ENCODE peak calls at places on chromosomes 6 and 20, in ten cellular contexts. One of them, this sample, is unnamed.

GRCh38 chr6:107870379-107870778 is 46.3 kb upstream of the SCML4 start:
- DNase-seq in K562: no peak
- DNase-seq in GM23338: no peak
- DNase-seq in stomach: no peak
- DNase-seq in SK-N-SH: no peak
- DNase-seq in Panc1: no peak
- DNase-seq in HCT116: no peak
- DNase-seq in endothelial cell of umbilical vein: no peak
- DNase-seq in transverse colon: no peak
- DNase-seq in sigmoid colon: no peak
- DNase-seq in this sample: no peak

GRCh38 chr6:33425668-33426577 is 6.1 kb downstream of the SYNGAP1 start:
- DNase-seq in K562: peak; percentile 94
- DNase-seq in GM23338: peak; percentile 91
- DNase-seq in stomach: peak; percentile 81
- DNase-seq in SK-N-SH: peak; percentile 94
- DNase-seq in Panc1: no peak
- DNase-seq in HCT116: peak; percentile 63
- DNase-seq in endothelial cell of umbilical vein: peak; percentile 85
- DNase-seq in transverse colon: peak; percentile 91
- DNase-seq in sigmoid colon: peak; percentile 95
- DNase-seq in this sample: peak; percentile 95

GRCh38 chr6:144185133-144185836 is 35.0 kb downstream of the STX11 start:
- DNase-seq in K562: no peak
- DNase-seq in GM23338: no peak
- DNase-seq in stomach: no peak
- DNase-seq in SK-N-SH: no peak
- DNase-seq in Panc1: no peak
- DNase-seq in HCT116: no peak
- DNase-seq in endothelial cell of umbilical vein: no peak
- DNase-seq in transverse colon: no peak
- DNase-seq in sigmoid colon: no peak
- DNase-seq in this sample: no peak

GRCh38 chr6:866316-866715 is 173.4 kb upstream of the EXOC2 start:
- DNase-seq in K562: no peak
- DNase-seq in GM23338: no peak
- DNase-seq in stomach: no peak
- DNase-seq in SK-N-SH: no peak
- DNase-seq in Panc1: no peak
- DNase-seq in HCT116: no peak
- DNase-seq in endothelial cell of umbilical vein: no peak
- DNase-seq in transverse colon: no peak
- DNase-seq in sigmoid colon: no peak
- DNase-seq in this sample: no peak

GRCh38 chr6:133542056-133542821 is 301.1 kb downstream of the EYA4 start:
- DNase-seq in K562: no peak
- DNase-seq in GM23338: no peak
- DNase-seq in stomach: no peak
- DNase-seq in SK-N-SH: no peak
- DNase-seq in Panc1: no peak
- DNase-seq in HCT116: no peak
- DNase-seq in endothelial cell of umbilical vein: peak; percentile 50
- DNase-seq in transverse colon: no peak
- DNase-seq in sigmoid colon: no peak
- DNase-seq in this sample: no peak

GRCh38 chr6:74604279-74604678 is 601.6 kb downstream of the COL12A1 start:
- DNase-seq in K562: no peak
- DNase-seq in GM23338: no peak
- DNase-seq in stomach: no peak
- DNase-seq in SK-N-SH: no peak
- DNase-seq in Panc1: no peak
- DNase-seq in HCT116: no peak
- DNase-seq in endothelial cell of umbilical vein: no peak
- DNase-seq in transverse colon: no peak
- DNase-seq in sigmoid colon: no peak
- DNase-seq in this sample: no peak

GRCh38 chr6:54130179-54130578 is 18.9 kb downstream of the MLIP start:
- DNase-seq in K562: no peak
- DNase-seq in GM23338: no peak
- DNase-seq in stomach: no peak
- DNase-seq in SK-N-SH: no peak
- DNase-seq in Panc1: no peak
- DNase-seq in HCT116: no peak
- DNase-seq in endothelial cell of umbilical vein: no peak
- DNase-seq in transverse colon: no peak
- DNase-seq in sigmoid colon: no peak
- DNase-seq in this sample: no peak

GRCh38 chr20:8578191-8578690 is 446.2 kb downstream of the PLCB1 start:
- DNase-seq in K562: no peak
- DNase-seq in GM23338: no peak
- DNase-seq in stomach: no peak
- DNase-seq in SK-N-SH: no peak
- DNase-seq in Panc1: no peak
- DNase-seq in HCT116: no peak
- DNase-seq in endothelial cell of umbilical vein: no peak
- DNase-seq in transverse colon: no peak
- DNase-seq in sigmoid colon: no peak
- DNase-seq in this sample: no peak

GRCh38 chr6:13026557-13026956 is 301.8 kb downstream of the TBC1D7 start:
- DNase-seq in K562: no peak
- DNase-seq in GM23338: peak; percentile 37
- DNase-seq in stomach: no peak
- DNase-seq in SK-N-SH: peak; percentile 44
- DNase-seq in Panc1: no peak
- DNase-seq in HCT116: no peak
- DNase-seq in endothelial cell of umbilical vein: no peak
- DNase-seq in transverse colon: no peak
- DNase-seq in sigmoid colon: no peak
- DNase-seq in this sample: no peak

GRCh38 chr20:45067558-45067957 is 33.4 kb downstream of the KCNS1 start:
- DNase-seq in K562: no peak
- DNase-seq in GM23338: no peak
- DNase-seq in stomach: no peak
- DNase-seq in SK-N-SH: no peak
- DNase-seq in Panc1: no peak
- DNase-seq in HCT116: no peak
- DNase-seq in endothelial cell of umbilical vein: no peak
- DNase-seq in transverse colon: no peak
- DNase-seq in sigmoid colon: no peak
- DNase-seq in this sample: no peak

GRCh38 chr6:159961523-159961922 is 7.4 kb upstream of the IGF2R start:
- DNase-seq in K562: no peak
- DNase-seq in GM23338: no peak
- DNase-seq in stomach: no peak
- DNase-seq in SK-N-SH: no peak
- DNase-seq in Panc1: no peak
- DNase-seq in HCT116: peak; percentile 4
- DNase-seq in endothelial cell of umbilical vein: no peak
- DNase-seq in transverse colon: no peak
- DNase-seq in sigmoid colon: no peak
- DNase-seq in this sample: no peak
- H3K27me3 ChIP-seq in K562: no peaks in the 10 kb centered on the region
- H3K27me3 ChIP-seq in GM23338: peaks cover 20% of the 10 kb centered on the region
- H3K27me3 ChIP-seq in stomach: no peaks in the 10 kb centered on the region
- H3K27me3 ChIP-seq in SK-N-SH: no peaks in the 10 kb centered on the region
- H3K27me3 ChIP-seq in Panc1: peaks cover 4% of the 10 kb centered on the region
- H3K27me3 ChIP-seq in HCT116: peaks cover 12% of the 10 kb centered on the region
- H3K27me3 ChIP-seq in endothelial cell of umbilical vein: peaks cover 10% of the 10 kb centered on the region
- H3K27me3 ChIP-seq in transverse colon: no peaks in the 10 kb centered on the region
- H3K27me3 ChIP-seq in sigmoid colon: no peaks in the 10 kb centered on the region
- H3K27me3 ChIP-seq in this sample: no peaks in the 10 kb centered on the region

DNA sequence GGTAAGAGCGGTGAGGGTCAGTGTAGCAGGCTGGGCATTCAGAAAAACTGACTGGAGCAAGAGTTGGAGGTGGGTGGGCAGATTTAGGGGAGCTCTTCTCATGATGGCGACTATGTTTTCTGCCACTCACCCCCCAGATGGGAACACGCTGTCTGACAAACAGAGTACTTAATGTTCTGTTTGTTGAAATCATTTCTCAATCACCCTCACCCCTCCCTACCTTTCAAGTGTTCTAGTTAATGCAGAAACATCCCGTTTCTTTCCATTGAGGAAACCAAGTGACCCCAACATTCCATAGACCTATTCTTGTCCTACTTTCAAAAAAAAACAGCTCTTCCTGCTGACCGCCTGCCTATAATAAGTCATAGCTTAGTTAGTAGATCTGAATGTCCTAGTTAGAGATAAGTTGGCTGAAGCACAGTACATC is 132.5 kb upstream of the NEDD9 start:
- DNase-seq in K562: no peak
- DNase-seq in GM23338: no peak
- DNase-seq in stomach: no peak
- DNase-seq in SK-N-SH: no peak
- DNase-seq in Panc1: no peak
- DNase-seq in HCT116: no peak
- DNase-seq in endothelial cell of umbilical vein: peak; percentile 90
- DNase-seq in transverse colon: no peak
- DNase-seq in sigmoid colon: no peak
- DNase-seq in this sample: no peak
- TF ChIP-seq POLR2AphosphoS5 in K562: no peak
- TF ChIP-seq POLR2AphosphoS5 in GM23338: no peak
- TF ChIP-seq POLR2AphosphoS5 in stomach: peak; percentile 31
- TF ChIP-seq POLR2AphosphoS5 in SK-N-SH: no peak
- TF ChIP-seq POLR2AphosphoS5 in Panc1: no peak
- TF ChIP-seq POLR2AphosphoS5 in HCT116: no peak
- TF ChIP-seq POLR2AphosphoS5 in endothelial cell of umbilical vein: no peak
- TF ChIP-seq POLR2AphosphoS5 in transverse colon: peak; percentile 37
- TF ChIP-seq POLR2AphosphoS5 in sigmoid colon: peak; percentile 49
- TF ChIP-seq POLR2AphosphoS5 in this sample: no peak

GRCh38 chr6:17278289-17279061 is 2.7 kb upstream of the RBM24 start:
- DNase-seq in K562: no peak
- DNase-seq in GM23338: no peak
- DNase-seq in stomach: no peak
- DNase-seq in SK-N-SH: no peak
- DNase-seq in Panc1: peak; percentile 74
- DNase-seq in HCT116: no peak
- DNase-seq in endothelial cell of umbilical vein: peak; percentile 12
- DNase-seq in transverse colon: no peak
- DNase-seq in sigmoid colon: no peak
- DNase-seq in this sample: no peak

GRCh38 chr6:17280552-17281090 is 540 bp upstream of the RBM24 start:
- DNase-seq in K562: no peak
- DNase-seq in GM23338: peak; percentile 74
- DNase-seq in stomach: peak; percentile 30
- DNase-seq in SK-N-SH: peak; percentile 66
- DNase-seq in Panc1: no peak
- DNase-seq in HCT116: no peak
- DNase-seq in endothelial cell of umbilical vein: no peak
- DNase-seq in transverse colon: peak; percentile 38
- DNase-seq in sigmoid colon: peak; percentile 77
- DNase-seq in this sample: peak; percentile 74

GRCh38 chr6:17281100-17281496 is at the start of gene RBM24:
- DNase-seq in K562: no peak
- DNase-seq in GM23338: peak; percentile 80
- DNase-seq in stomach: peak; percentile 61
- DNase-seq in SK-N-SH: peak; percentile 78
- DNase-seq in Panc1: no peak
- DNase-seq in HCT116: peak; percentile 51
- DNase-seq in endothelial cell of umbilical vein: peak; percentile 57
- DNase-seq in transverse colon: peak; percentile 82
- DNase-seq in sigmoid colon: peak; percentile 88
- DNase-seq in this sample: no peak

GRCh38 chr6:17281497-17282481 is 628 bp downstream of the RBM24 start:
- DNase-seq in K562: no peak
- DNase-seq in GM23338: peak; percentile 66
- DNase-seq in stomach: no peak
- DNase-seq in SK-N-SH: peak; percentile 53
- DNase-seq in Panc1: no peak
- DNase-seq in HCT116: no peak
- DNase-seq in endothelial cell of umbilical vein: peak; percentile 44
- DNase-seq in transverse colon: peak; percentile 14
- DNase-seq in sigmoid colon: peak; percentile 68
- DNase-seq in this sample: no peak

DNA sequence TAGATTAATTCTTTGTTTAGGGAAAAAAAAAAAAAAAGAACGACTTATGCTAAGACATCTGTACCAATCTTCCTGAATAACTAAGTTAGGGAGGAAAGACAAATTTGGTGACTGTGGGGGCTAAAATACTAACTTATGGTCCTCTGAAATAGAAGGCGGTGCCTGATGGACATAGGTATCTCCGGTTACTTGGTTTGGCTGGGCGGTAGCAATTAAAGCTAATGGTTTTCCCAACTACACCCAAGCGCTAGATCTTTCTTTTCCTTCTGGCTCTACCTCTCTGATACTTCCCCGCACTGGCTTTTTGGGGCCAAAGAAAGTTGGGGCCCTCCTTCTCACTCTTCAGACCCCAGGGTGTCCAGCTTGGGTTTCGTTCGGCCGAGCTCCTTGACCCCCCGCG is 1.0 kb upstream of the RBM24 start:
- DNase-seq in K562: no peak
- DNase-seq in GM23338: no peak
- DNase-seq in stomach: no peak
- DNase-seq in SK-N-SH: no peak
- DNase-seq in Panc1: no peak
- DNase-seq in HCT116: no peak
- DNase-seq in endothelial cell of umbilical vein: no peak
- DNase-seq in transverse colon: no peak
- DNase-seq in sigmoid colon: no peak
- DNase-seq in this sample: no peak
- H3K4me1 ChIP-seq in K562: no peaks in the 10 kb centered on the region
- H3K4me1 ChIP-seq in GM23338: peaks cover 12% of the 10 kb centered on the region
- H3K4me1 ChIP-seq in stomach: peaks cover 24% of the 10 kb centered on the region
- H3K4me1 ChIP-seq in SK-N-SH: peaks cover 10% of the 10 kb centered on the region
- H3K4me1 ChIP-seq in Panc1: peaks cover 31% of the 10 kb centered on the region
- H3K4me1 ChIP-seq in HCT116: peaks cover 48% of the 10 kb centered on the region
- H3K4me1 ChIP-seq in endothelial cell of umbilical vein: peaks cover 15% of the 10 kb centered on the region
- H3K4me1 ChIP-seq in transverse colon: peaks cover 6% of the 10 kb centered on the region
- H3K4me1 ChIP-seq in sigmoid colon: peaks cover 31% of the 10 kb centered on the region
- H3K4me1 ChIP-seq in this sample: peaks cover 22% of the 10 kb centered on the region

GRCh38 chr6:36516991-36517390 is 30.3 kb downstream of the STK38 start:
- DNase-seq in K562: no peak
- DNase-seq in GM23338: no peak
- DNase-seq in stomach: no peak
- DNase-seq in SK-N-SH: no peak
- DNase-seq in Panc1: no peak
- DNase-seq in HCT116: no peak
- DNase-seq in endothelial cell of umbilical vein: no peak
- DNase-seq in transverse colon: no peak
- DNase-seq in sigmoid colon: no peak
- DNase-seq in this sample: no peak

GRCh38 chr6:36517408-36517807 is 29.9 kb downstream of the STK38 start:
- DNase-seq in K562: no peak
- DNase-seq in GM23338: no peak
- DNase-seq in stomach: no peak
- DNase-seq in SK-N-SH: no peak
- DNase-seq in Panc1: no peak
- DNase-seq in HCT116: no peak
- DNase-seq in endothelial cell of umbilical vein: no peak
- DNase-seq in transverse colon: no peak
- DNase-seq in sigmoid colon: no peak
- DNase-seq in this sample: no peak

GRCh38 chr6:36515844-36516243 is 31.4 kb downstream of the STK38 start:
- DNase-seq in K562: no peak
- DNase-seq in GM23338: no peak
- DNase-seq in stomach: no peak
- DNase-seq in SK-N-SH: no peak
- DNase-seq in Panc1: no peak
- DNase-seq in HCT116: no peak
- DNase-seq in endothelial cell of umbilical vein: no peak
- DNase-seq in transverse colon: no peak
- DNase-seq in sigmoid colon: no peak
- DNase-seq in this sample: no peak

GRCh38 chr6:36514554-36515456 is 32.5 kb downstream of the STK38 start:
- DNase-seq in K562: no peak
- DNase-seq in GM23338: no peak
- DNase-seq in stomach: no peak
- DNase-seq in SK-N-SH: no peak
- DNase-seq in Panc1: no peak
- DNase-seq in HCT116: no peak
- DNase-seq in endothelial cell of umbilical vein: no peak
- DNase-seq in transverse colon: peak; percentile 70
- DNase-seq in sigmoid colon: no peak
- DNase-seq in this sample: no peak

GRCh38 chr6:36516559-36516958 is 30.7 kb downstream of the STK38 start:
- DNase-seq in K562: no peak
- DNase-seq in GM23338: no peak
- DNase-seq in stomach: no peak
- DNase-seq in SK-N-SH: peak; percentile 14
- DNase-seq in Panc1: no peak
- DNase-seq in HCT116: no peak
- DNase-seq in endothelial cell of umbilical vein: no peak
- DNase-seq in transverse colon: peak; percentile 27
- DNase-seq in sigmoid colon: no peak
- DNase-seq in this sample: no peak
- H3K27me3 ChIP-seq in K562: no peaks in the 10 kb centered on the region
- H3K27me3 ChIP-seq in GM23338: no peaks in the 10 kb centered on the region
- H3K27me3 ChIP-seq in stomach: no peaks in the 10 kb centered on the region
- H3K27me3 ChIP-seq in SK-N-SH: no peaks in the 10 kb centered on the region
- H3K27me3 ChIP-seq in Panc1: no peaks in the 10 kb centered on the region
- H3K27me3 ChIP-seq in HCT116: no peaks in the 10 kb centered on the region
- H3K27me3 ChIP-seq in endothelial cell of umbilical vein: no peaks in the 10 kb centered on the region
- H3K27me3 ChIP-seq in transverse colon: no peaks in the 10 kb centered on the region
- H3K27me3 ChIP-seq in sigmoid colon: no peaks in the 10 kb centered on the region
- H3K27me3 ChIP-seq in this sample: no peaks in the 10 kb centered on the region